ENCODE peak calls at places on chromosomes 5 and 9, in ten cellular contexts. C is H9, I is IMR-90, F is colonic mucosa, X is A549, T is Peyer's patch, L is OCI-LY7, D is hepatocyte, O is right atrium auricular region, P is adrenal gland. R is an unnamed sample.

GRCh38 chr9:37146372-37146771 is 26.0 kb downstream of the ZCCHC7 start:
- DNase-seq in F (no peak), O (no peak), P (no peak), I (no peak), C (no peak), T (no peak), L (peak; percentile 61), X (no peak), D (no peak), R (no peak)

GRCh38 chr9:93974151-93974550 is 19.0 kb upstream of the BARX1 start:
- DNase-seq in C (no peak), D (no peak), P (no peak), L (no peak), T (no peak), O (no peak), F (no peak), X (no peak), I (no peak), R (no peak)

GRCh38 chr5:1197876-1198666 is 3.3 kb upstream of the SLC6A19 start:
- DNase-seq in D (no peak), X (no peak), I (no peak), O (no peak), F (no peak), L (no peak), T (no peak), C (no peak), P (no peak), R (no peak)

GRCh38 chr5:177362102-177362868 is 4.6 kb downstream of the RGS14 start:
- DNase-seq in L (no peak), P (no peak), C (no peak), F (no peak), D (no peak), T (no peak), O (no peak), I (no peak), X (no peak), R (peak; percentile 59)

GRCh38 chr5:14145356-14146334 is 2.5 kb downstream of the TRIO start:
- DNase-seq in O (no peak), I (peak; percentile 84), T (no peak), X (no peak), F (no peak), P (no peak), C (no peak), L (no peak), D (no peak), R (peak; percentile 90)

GRCh38 chr9:85172001-85172978 is 502.8 kb downstream of the NTRK2 start:
- DNase-seq in F (no peak), T (no peak), P (no peak), X (no peak), O (no peak), L (no peak), D (no peak), I (no peak), C (no peak), R (peak; percentile 77)

GRCh38 chr9:117414906-117415583 is at the start of gene ASTN2:
- DNase-seq in C (peak; percentile 67), I (no peak), T (no peak), X (no peak), L (no peak), D (no peak), O (no peak), F (no peak), P (no peak), R (peak; percentile 27)

GRCh38 chr5:172736524-172737135 is 34.4 kb downstream of the DUSP1 start:
- DNase-seq in I (no peak), C (no peak), T (no peak), P (no peak), L (no peak), O (no peak), D (no peak), F (no peak), X (no peak), R (no peak)

DNA sequence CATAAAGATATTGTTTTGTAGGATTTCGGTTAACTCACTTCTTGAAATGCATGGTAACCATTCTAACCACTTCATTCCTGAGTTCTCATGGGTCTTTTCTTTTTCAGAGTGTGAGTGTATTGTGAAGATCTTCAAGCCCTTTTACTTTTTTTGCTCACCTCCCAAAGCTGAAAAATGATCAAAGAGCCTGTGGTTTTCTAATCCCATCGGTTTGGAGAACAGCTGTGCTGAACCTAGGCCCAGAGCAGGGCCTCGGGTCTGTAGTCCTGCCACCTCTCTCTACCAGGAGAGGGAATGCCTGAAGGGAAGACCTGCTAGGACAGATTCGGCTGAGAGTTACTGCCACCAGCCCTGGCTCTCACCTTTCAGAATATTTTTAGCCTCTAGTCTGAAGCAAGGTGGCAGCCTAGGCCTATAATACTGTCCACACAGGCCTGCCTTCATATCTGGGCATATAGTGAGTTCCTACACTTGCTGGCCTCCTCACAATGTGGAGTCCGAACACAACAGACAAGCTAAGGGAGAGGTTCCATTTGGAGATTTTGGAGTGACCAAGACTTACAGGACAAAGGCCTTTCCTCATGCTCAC is 13.8 kb downstream of the RGMB start:
- DNase-seq in T (no peak), F (no peak), L (no peak), D (no peak), X (no peak), I (no peak), P (no peak), C (no peak), O (no peak), R (no peak)
- TF ChIP-seq CTCF in T (no peak), F (no peak), L (no peak), D (no peak), X (no peak), I (no peak), P (no peak), C (no peak), O (peak; percentile 36), R (no peak)

DNA sequence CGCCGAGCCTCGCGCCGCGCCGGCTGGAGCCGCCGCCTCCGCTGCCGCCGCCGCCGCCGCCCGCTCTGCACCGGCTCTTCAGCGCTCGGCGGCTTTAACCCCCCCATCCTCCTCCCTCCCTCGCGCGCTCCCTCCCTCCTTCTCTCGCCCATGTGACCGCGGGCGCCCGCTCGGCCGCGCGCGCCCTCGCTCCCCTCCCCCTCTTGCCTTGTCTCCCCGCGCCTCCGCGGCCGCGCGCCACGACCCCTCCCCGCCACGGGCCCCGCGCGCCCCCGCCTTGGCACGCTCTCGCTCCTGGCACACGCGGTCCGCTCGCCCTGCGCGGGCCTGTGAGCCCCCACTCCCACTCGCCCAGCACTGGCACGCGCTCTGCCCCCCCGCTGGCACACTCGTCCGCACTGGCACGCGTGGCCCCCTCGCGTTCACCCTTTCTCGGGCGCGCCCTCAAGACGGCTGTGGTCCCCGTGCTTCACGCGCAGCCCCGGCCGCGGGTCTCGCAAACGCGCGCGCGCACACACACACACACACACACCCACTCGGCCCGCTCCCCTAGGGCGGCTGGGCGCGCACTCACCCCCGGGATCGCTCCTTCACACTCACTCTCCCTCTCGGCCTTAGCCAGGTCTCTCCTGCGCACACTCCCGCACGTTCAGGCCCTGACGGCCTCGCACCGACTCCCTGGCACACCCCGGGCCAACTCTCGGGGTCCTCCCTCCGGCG is at the start of gene CNTFR:
- DNase-seq in X (no peak), F (peak; percentile 34), P (no peak), C (no peak), T (no peak), O (no peak), D (peak; percentile 69), L (no peak), I (no peak), R (no peak)
- H3K27ac ChIP-seq in X (no peak within 1 kb of the TSS), F (no peak within 1 kb of the TSS), P (no peak within 1 kb of the TSS), C (no peak within 1 kb of the TSS), T (no peak within 1 kb of the TSS), O (peak within 1 kb of the TSS; percentile 67), D (no peak within 1 kb of the TSS), L (no peak within 1 kb of the TSS), I (no peak within 1 kb of the TSS), R (no peak within 1 kb of the TSS)

DNA sequence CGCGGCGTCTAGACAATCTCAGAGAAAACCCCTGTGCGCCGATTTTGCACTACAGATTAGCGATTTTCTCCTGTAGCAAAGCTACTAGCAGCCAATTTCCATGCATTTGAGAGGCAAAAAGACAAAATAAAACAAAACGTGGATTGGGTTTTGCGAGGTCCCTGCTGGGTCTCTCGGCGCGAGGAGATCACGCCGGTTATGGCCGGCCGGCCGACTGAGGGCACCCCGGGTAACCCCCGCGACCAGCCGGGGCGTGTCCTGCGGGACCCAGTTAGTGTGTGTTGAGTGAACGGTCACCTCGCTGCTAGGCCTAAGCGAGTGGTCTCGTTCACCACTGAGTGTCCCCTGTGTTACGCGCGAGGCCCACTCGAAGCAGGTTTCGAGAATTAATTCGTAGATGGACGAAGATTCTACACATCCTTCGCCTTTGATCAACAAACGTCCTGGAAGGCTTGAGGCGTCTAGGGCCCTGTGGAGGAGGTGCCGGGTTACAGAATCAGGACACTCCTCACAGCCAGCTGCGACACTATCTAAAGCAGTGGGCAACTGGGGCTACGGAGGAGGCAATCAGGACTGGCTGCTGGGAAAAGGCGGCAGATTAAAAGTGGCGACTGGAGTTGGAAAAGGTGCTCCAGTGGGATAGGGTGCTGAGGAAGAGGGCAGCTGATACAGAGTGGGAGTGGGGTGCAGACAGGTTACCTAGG is 792 bp upstream of the VDAC1 start:
- DNase-seq in F (peak; percentile 68), I (no peak), C (peak; percentile 70), L (no peak), O (no peak), T (peak; percentile 68), P (peak; percentile 49), D (peak; percentile 37), X (peak; percentile 48), R (no peak)
- TF ChIP-seq CTCF in F (no peak), I (peak; percentile 9), C (peak; percentile 9), L (no peak), O (no peak), T (no peak), P (no peak), D (no peak), X (no peak), R (no peak)

GRCh38 chr5:87079219-87079618 is 188.5 kb upstream of the RASA1 start:
- DNase-seq in X (no peak), F (no peak), T (no peak), I (no peak), C (no peak), P (no peak), L (peak; percentile 27), D (no peak), O (no peak), R (no peak)

GRCh38 chr5:87076411-87076810 is 191.3 kb upstream of the RASA1 start:
- DNase-seq in X (no peak), T (no peak), D (no peak), O (no peak), P (no peak), C (no peak), F (no peak), I (no peak), L (no peak), R (no peak)

GRCh38 chr5:87074072-87074471 is 193.6 kb upstream of the RASA1 start:
- DNase-seq in X (no peak), O (no peak), I (no peak), F (no peak), L (peak; percentile 44), T (no peak), C (no peak), P (no peak), D (no peak), R (no peak)

GRCh38 chr5:87076931-87077330 is 190.8 kb upstream of the RASA1 start:
- DNase-seq in T (no peak), F (no peak), X (no peak), P (no peak), D (no peak), O (no peak), C (no peak), I (peak; percentile 75), L (no peak), R (peak; percentile 17)

DNA sequence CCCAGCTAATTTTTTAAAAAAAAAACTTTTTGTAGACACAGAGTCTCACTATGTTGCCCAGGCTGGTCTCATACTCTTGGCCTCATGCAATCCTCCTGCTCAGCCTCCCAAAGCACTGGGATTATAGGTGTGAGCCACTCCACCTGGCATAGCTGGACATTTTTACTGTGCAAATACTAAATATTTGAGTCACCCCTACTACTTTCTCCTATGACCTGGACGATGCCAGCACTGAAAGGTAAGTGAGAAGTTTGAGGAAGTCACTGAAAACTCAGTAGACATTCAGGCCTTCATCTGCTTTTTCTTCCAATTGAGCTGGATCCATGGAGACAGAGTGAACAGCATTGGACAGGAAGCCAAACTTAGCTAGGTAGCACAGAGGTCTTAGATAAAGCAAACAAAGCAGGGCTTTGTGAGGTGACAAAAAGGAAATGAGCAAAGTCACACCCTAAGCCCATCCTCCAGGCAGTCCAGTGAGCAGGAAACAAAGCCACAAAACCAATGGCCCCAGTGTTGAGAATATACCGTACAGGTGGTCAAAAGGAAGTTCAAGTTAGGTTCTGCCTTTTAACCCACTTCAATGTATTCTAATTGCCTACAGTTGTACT is 192.6 kb upstream of the RASA1 start:
- DNase-seq in F (peak; percentile 55), T (peak; percentile 80), L (peak; percentile 90), I (no peak), X (no peak), O (no peak), D (no peak), P (no peak), C (no peak), R (no peak)
- H3K27ac ChIP-seq in F (no peak overlapping the region), T (peak overlapping the region; percentile 61), L (peak overlapping the region; percentile 84), I (no peak overlapping the region), X (no peak overlapping the region), O (no peak overlapping the region), D (no peak overlapping the region), P (no peak overlapping the region), C (no peak overlapping the region), R (no peak overlapping the region)